ENCODE peak calls at places on chromosomes 7 and 10, in five cellular contexts. O is GM12878, A is hepatocyte, G is PC-9, D is H9. N is an unnamed sample.
A peak's percentile ranks its signal among the peaks of the same experiment; 100 is the strongest.

GRCh38 chr7:4249241-4249640 is 432.9 kb upstream of the FOXK1 start:
- DNase-seq in G (no peak), A (no peak), O (no peak), D (no peak), N (no peak)

GRCh38 chr7:124457841-124458240 is 307.8 kb downstream of the GPR37 start:
- DNase-seq in O (no peak), G (no peak), D (no peak), A (no peak), N (no peak)

GRCh38 chr10:103829838-103830465 is 25.4 kb downstream of the SH3PXD2A start:
- DNase-seq in D (no peak), G (no peak), O (no peak), A (no peak), N (no peak)

GRCh38 chr7:130476287-130477001 is 15.4 kb upstream of the MEST start:
- DNase-seq in O (peak; percentile 32), G (no peak), D (no peak), A (no peak), N (peak; percentile 37)

GRCh38 chr10:123007558-123008378 is 827 bp downstream of the IKZF5 start:
- DNase-seq in D (peak; percentile 32), O (peak; percentile 21), G (peak; percentile 52), A (peak; percentile 80), N (peak; percentile 88)

GRCh38 chr10:108597657-108598319 is 1325.5 kb downstream of the XPNPEP1 start:
- DNase-seq in D (peak; percentile 28), A (no peak), G (no peak), O (no peak), N (peak; percentile 15)

GRCh38 chr7:43313628-43314378 is 201.4 kb downstream of the HECW1 start:
- DNase-seq in O (no peak), A (no peak), G (no peak), D (no peak), N (no peak)

GRCh38 chr7:120742370-120742769 is 115.6 kb downstream of the TSPAN12 start:
- DNase-seq in D (peak; percentile 62), G (no peak), O (no peak), A (no peak), N (no peak)

GRCh38 chr10:62506371-62506770 is 132.2 kb downstream of the ZNF365 start:
- DNase-seq in G (no peak), A (no peak), D (no peak), O (no peak), N (no peak)

GRCh38 chr7:26850193-26850651 is 14.2 kb downstream of the SKAP2 start:
- DNase-seq in O (no peak), A (no peak), D (no peak), G (no peak), N (peak; percentile 48)

GRCh38 chr7:79664884-79665676 is 211.6 kb upstream of the MAGI2 start:
- DNase-seq in G (no peak), D (no peak), O (no peak), A (no peak), N (no peak)

GRCh38 chr7:2735744-2736143 is 47.7 kb downstream of the AMZ1 start:
- DNase-seq in O (no peak), G (no peak), A (no peak), D (no peak), N (no peak)

GRCh38 chr7:150379590-150380379 is 655 bp downstream of the ZNF775 start:
- DNase-seq in G (no peak), A (no peak), D (no peak), O (no peak), N (peak; percentile 44)

GRCh38 chr10:11609052-11609451 is 2.4 kb downstream of the USP6NL start:
- DNase-seq in D (no peak), O (no peak), A (no peak), G (no peak), N (no peak)

GRCh38 chr10:58965855-58966254 is 210.6 kb upstream of the PHYHIPL start:
- DNase-seq in D (no peak), O (no peak), A (no peak), G (no peak), N (no peak)

GRCh38 chr7:142909921-142910521 is 23.5 kb downstream of the TRPV5 start:
- DNase-seq in D (no peak), O (no peak), A (peak; percentile 51), G (peak; percentile 87), N (no peak)

GRCh38 chr7:1668932-1669485 is 1.1 kb upstream of the ELFN1 start:
- DNase-seq in A (peak; percentile 37), D (peak; percentile 45), O (no peak), G (no peak), N (peak; percentile 27)

GRCh38 chr7:21675255-21675654 is 132.4 kb downstream of the DNAH11 start:
- DNase-seq in A (no peak), D (no peak), O (no peak), G (no peak), N (no peak)

GRCh38 chr7:122886357-122887081 is at the start of gene CADPS2:
- DNase-seq in G (peak; percentile 77), O (no peak), D (peak; percentile 83), A (peak; percentile 94), N (peak; percentile 81)

GRCh38 chr10:92239600-92240288 is 51.1 kb downstream of the CPEB3 start:
- DNase-seq in G (no peak), O (no peak), A (peak; percentile 55), D (peak; percentile 41), N (peak; percentile 69)

GRCh38 chr7:44320141-44320540 is 5.3 kb downstream of the CAMK2B start:
- DNase-seq in G (no peak), D (no peak), A (no peak), O (no peak), N (no peak)

GRCh38 chr10:43377393-43377883 is 6.0 kb downstream of the FXYD4 start:
- DNase-seq in O (no peak), D (peak; percentile 87), G (peak; percentile 44), A (peak; percentile 66), N (no peak)

GRCh38 chr7:66142334-66142733 is 27.7 kb downstream of the CRCP start:
- DNase-seq in A (no peak), G (no peak), O (no peak), D (no peak), N (no peak)

GRCh38 chr7:66146701-66147100 is 32.1 kb downstream of the CRCP start:
- DNase-seq in O (no peak), G (no peak), D (no peak), A (no peak), N (peak; percentile 72)

GRCh38 chr7:66142996-66143395 is 28.3 kb downstream of the CRCP start:
- DNase-seq in G (no peak), A (no peak), O (no peak), D (no peak), N (no peak)

GRCh38 chr7:66143876-66144332 is 29.3 kb downstream of the CRCP start:
- DNase-seq in O (no peak), D (no peak), A (no peak), G (no peak), N (no peak)

GRCh38 chr7:66145404-66145843 is 30.8 kb downstream of the CRCP start:
- DNase-seq in G (no peak), D (no peak), O (no peak), A (no peak), N (peak; percentile 32)
- H4K20me1 ChIP-seq in G (no peaks in the 10 kb centered on the region), D (peaks cover 6% of the 10 kb centered on the region), O (no peaks in the 10 kb centered on the region), A (no peaks in the 10 kb centered on the region), N (no peaks in the 10 kb centered on the region)

GRCh38 chr10:8056378-8056777 is 1.9 kb downstream of the GATA3 start:
- DNase-seq in D (no peak), A (no peak), O (no peak), G (no peak), N (no peak)
- H3K27ac ChIP-seq in D (no peak overlapping the region), A (peak overlapping the region; percentile 80), O (peak overlapping the region; percentile 11), G (peak overlapping the region; percentile 87), N (no peak overlapping the region)

DNA sequence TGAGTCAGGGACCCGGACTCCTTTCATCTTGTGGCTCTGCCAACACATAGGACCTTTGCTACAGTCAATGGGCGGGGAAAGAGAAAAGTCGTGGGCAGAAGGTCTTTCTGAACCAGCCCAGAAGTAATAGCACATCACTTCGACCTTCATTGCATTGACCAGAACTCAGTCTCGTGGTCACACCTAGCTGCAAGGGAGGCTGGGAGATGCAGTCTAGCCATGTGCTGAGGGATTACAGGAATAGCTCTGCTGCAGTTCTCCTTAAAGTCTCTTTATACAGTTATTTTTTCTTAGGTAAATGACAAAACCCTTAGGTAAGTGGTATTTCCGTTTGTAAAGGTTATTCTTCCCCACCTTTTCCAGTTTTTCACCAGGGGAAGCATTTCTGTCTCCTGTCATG is 25.4 kb downstream of the WIPF3 start:
- DNase-seq in G (no peak), O (no peak), D (no peak), A (no peak), N (no peak)
- H3K4me2 ChIP-seq in G (no peak overlapping the region), O (no peak overlapping the region), D (no peak overlapping the region), A (no peak overlapping the region), N (no peak overlapping the region)

GRCh38 chr10:50416181-50416824 is 165.0 kb upstream of the ASAH2 start:
- DNase-seq in G (peak; percentile 57), O (no peak), A (no peak), D (no peak), N (peak; percentile 42)

GRCh38 chr10:50417906-50418697 is 166.8 kb upstream of the ASAH2 start:
- DNase-seq in A (peak; percentile 72), D (peak; percentile 71), O (peak; percentile 63), G (peak; percentile 94), N (peak; percentile 96)

GRCh38 chr10:50419091-50419490 is 167.8 kb upstream of the ASAH2 start:
- DNase-seq in A (no peak), G (no peak), O (no peak), D (no peak), N (no peak)

GRCh38 chr10:50416885-50417284 is 165.6 kb upstream of the ASAH2 start:
- DNase-seq in D (no peak), O (no peak), A (no peak), G (peak; percentile 45), N (peak; percentile 23)

GRCh38 chr10:50417486-50417905 is 166.2 kb upstream of the ASAH2 start:
- DNase-seq in A (no peak), G (no peak), D (no peak), O (no peak), N (peak; percentile 60)
- H4K20me1 ChIP-seq in A (peaks cover 2% of the 10 kb centered on the region), G (peaks cover 21% of the 10 kb centered on the region), D (no peaks in the 10 kb centered on the region), O (no peaks in the 10 kb centered on the region), N (no peaks in the 10 kb centered on the region)

GRCh38 chr7:156383526-156383925 is 257.0 kb upstream of the RNF32 start:
- DNase-seq in G (no peak), A (no peak), D (no peak), O (no peak), N (no peak)
- H3K27ac ChIP-seq in G (no peak overlapping the region), A (no peak overlapping the region), D (no peak overlapping the region), O (no peak overlapping the region), N (no peak overlapping the region)